ENCODE peak calls at places on chromosomes 11 and 22, in ten cellular contexts. One of them, this sample, is unnamed.

GRCh38 chr22:30033891-30034290 is 46.4 kb upstream of the HORMAD2 start:
- DNase-seq in pancreas: no peak
- DNase-seq in sigmoid colon: no peak
- DNase-seq in endothelial cell: no peak
- DNase-seq in lower lobe of right lung: no peak
- DNase-seq in fibroblast of mammary gland: no peak
- DNase-seq in BJ: no peak
- DNase-seq in prostate gland: no peak
- DNase-seq in thoracic aorta: no peak
- DNase-seq in A549: no peak
- DNase-seq in this sample: peak; percentile 30

GRCh38 chr22:38469306-38469781 is 1.4 kb downstream of the KDELR3 start:
- DNase-seq in sigmoid colon: no peak
- DNase-seq in A549: no peak
- DNase-seq in prostate gland: no peak
- DNase-seq in lower lobe of right lung: peak; percentile 21
- DNase-seq in fibroblast of mammary gland: no peak
- DNase-seq in endothelial cell: no peak
- DNase-seq in BJ: no peak
- DNase-seq in pancreas: no peak
- DNase-seq in thoracic aorta: no peak
- DNase-seq in this sample: no peak

GRCh38 chr11:77783023-77783422 is 37.5 kb downstream of the RSF1 start:
- DNase-seq in fibroblast of mammary gland: no peak
- DNase-seq in sigmoid colon: no peak
- DNase-seq in lower lobe of right lung: no peak
- DNase-seq in prostate gland: no peak
- DNase-seq in A549: no peak
- DNase-seq in thoracic aorta: no peak
- DNase-seq in BJ: no peak
- DNase-seq in pancreas: no peak
- DNase-seq in endothelial cell: no peak
- DNase-seq in this sample: no peak

GRCh38 chr11:65366340-65366773 is 11.8 kb downstream of the TIGD3 start:
- DNase-seq in lower lobe of right lung: no peak
- DNase-seq in prostate gland: peak; percentile 54
- DNase-seq in sigmoid colon: no peak
- DNase-seq in A549: peak; percentile 88
- DNase-seq in endothelial cell: no peak
- DNase-seq in thoracic aorta: no peak
- DNase-seq in pancreas: peak; percentile 63
- DNase-seq in fibroblast of mammary gland: peak; percentile 87
- DNase-seq in BJ: no peak
- DNase-seq in this sample: no peak

GRCh38 chr22:27616033-27616432 is 185.5 kb downstream of the MN1 start:
- DNase-seq in pancreas: no peak
- DNase-seq in thoracic aorta: no peak
- DNase-seq in fibroblast of mammary gland: no peak
- DNase-seq in A549: no peak
- DNase-seq in endothelial cell: no peak
- DNase-seq in prostate gland: no peak
- DNase-seq in sigmoid colon: no peak
- DNase-seq in lower lobe of right lung: no peak
- DNase-seq in BJ: no peak
- DNase-seq in this sample: no peak

GRCh38 chr11:112999518-112999917 is 38.3 kb downstream of the NCAM1 start:
- DNase-seq in sigmoid colon: no peak
- DNase-seq in fibroblast of mammary gland: no peak
- DNase-seq in lower lobe of right lung: no peak
- DNase-seq in endothelial cell: no peak
- DNase-seq in pancreas: no peak
- DNase-seq in BJ: no peak
- DNase-seq in prostate gland: no peak
- DNase-seq in thoracic aorta: no peak
- DNase-seq in A549: no peak
- DNase-seq in this sample: no peak

GRCh38 chr11:93718057-93718563 is 23.2 kb downstream of the TAF1D start:
- DNase-seq in sigmoid colon: no peak
- DNase-seq in BJ: no peak
- DNase-seq in fibroblast of mammary gland: no peak
- DNase-seq in lower lobe of right lung: no peak
- DNase-seq in endothelial cell: peak; percentile 21
- DNase-seq in pancreas: no peak
- DNase-seq in A549: no peak
- DNase-seq in thoracic aorta: no peak
- DNase-seq in prostate gland: no peak
- DNase-seq in this sample: no peak

GRCh38 chr11:65884716-65885092 is 3.6 kb downstream of the FIBP start:
- DNase-seq in lower lobe of right lung: peak; percentile 85
- DNase-seq in pancreas: no peak
- DNase-seq in fibroblast of mammary gland: peak; percentile 73
- DNase-seq in A549: peak; percentile 83
- DNase-seq in sigmoid colon: peak; percentile 88
- DNase-seq in BJ: no peak
- DNase-seq in endothelial cell: peak; percentile 90
- DNase-seq in prostate gland: peak; percentile 62
- DNase-seq in thoracic aorta: no peak
- DNase-seq in this sample: peak; percentile 85

GRCh38 chr22:28369849-28370248 is 309.8 kb downstream of the TTC28 start:
- DNase-seq in pancreas: no peak
- DNase-seq in A549: no peak
- DNase-seq in endothelial cell: no peak
- DNase-seq in lower lobe of right lung: no peak
- DNase-seq in fibroblast of mammary gland: no peak
- DNase-seq in BJ: no peak
- DNase-seq in sigmoid colon: no peak
- DNase-seq in prostate gland: no peak
- DNase-seq in thoracic aorta: no peak
- DNase-seq in this sample: no peak

GRCh38 chr11:44814881-44815592 is 88.3 kb downstream of the TSPAN18 start:
- DNase-seq in pancreas: no peak
- DNase-seq in sigmoid colon: no peak
- DNase-seq in prostate gland: no peak
- DNase-seq in BJ: no peak
- DNase-seq in lower lobe of right lung: no peak
- DNase-seq in fibroblast of mammary gland: peak; percentile 56
- DNase-seq in A549: no peak
- DNase-seq in endothelial cell: no peak
- DNase-seq in thoracic aorta: no peak
- DNase-seq in this sample: no peak

GRCh38 chr11:75500742-75501141 is 25.0 kb downstream of the GDPD5 start:
- DNase-seq in prostate gland: no peak
- DNase-seq in sigmoid colon: no peak
- DNase-seq in pancreas: no peak
- DNase-seq in fibroblast of mammary gland: no peak
- DNase-seq in endothelial cell: no peak
- DNase-seq in thoracic aorta: no peak
- DNase-seq in A549: no peak
- DNase-seq in BJ: no peak
- DNase-seq in lower lobe of right lung: no peak
- DNase-seq in this sample: no peak

GRCh38 chr11:61632096-61632495 is 48.1 kb upstream of the DAGLA start:
- DNase-seq in fibroblast of mammary gland: no peak
- DNase-seq in A549: no peak
- DNase-seq in pancreas: no peak
- DNase-seq in endothelial cell: no peak
- DNase-seq in lower lobe of right lung: no peak
- DNase-seq in BJ: no peak
- DNase-seq in sigmoid colon: no peak
- DNase-seq in prostate gland: no peak
- DNase-seq in thoracic aorta: no peak
- DNase-seq in this sample: peak; percentile 51

GRCh38 chr11:131356201-131356600 is 14.2 kb upstream of the NTM start:
- DNase-seq in prostate gland: no peak
- DNase-seq in BJ: no peak
- DNase-seq in pancreas: no peak
- DNase-seq in A549: no peak
- DNase-seq in lower lobe of right lung: no peak
- DNase-seq in endothelial cell: no peak
- DNase-seq in sigmoid colon: no peak
- DNase-seq in thoracic aorta: no peak
- DNase-seq in fibroblast of mammary gland: peak; percentile 67
- DNase-seq in this sample: no peak

GRCh38 chr11:47412152-47412746 is 3.9 kb downstream of the SLC39A13 start:
- DNase-seq in sigmoid colon: peak; percentile 74
- DNase-seq in pancreas: no peak
- DNase-seq in prostate gland: no peak
- DNase-seq in thoracic aorta: no peak
- DNase-seq in fibroblast of mammary gland: peak; percentile 51
- DNase-seq in BJ: no peak
- DNase-seq in lower lobe of right lung: peak; percentile 75
- DNase-seq in A549: peak; percentile 68
- DNase-seq in endothelial cell: peak; percentile 88
- DNase-seq in this sample: peak; percentile 78
- TF ChIP-seq CTCF in sigmoid colon: no peak
- TF ChIP-seq CTCF in pancreas: peak; percentile 66
- TF ChIP-seq CTCF in prostate gland: peak; percentile 53
- TF ChIP-seq CTCF in thoracic aorta: peak; percentile 67
- TF ChIP-seq CTCF in fibroblast of mammary gland: peak; percentile 77
- TF ChIP-seq CTCF in BJ: peak; percentile 88
- TF ChIP-seq CTCF in lower lobe of right lung: peak; percentile 78
- TF ChIP-seq CTCF in A549: peak; percentile 66
- TF ChIP-seq CTCF in endothelial cell: peak; percentile 78
- TF ChIP-seq CTCF in this sample: peak; percentile 74

DNA sequence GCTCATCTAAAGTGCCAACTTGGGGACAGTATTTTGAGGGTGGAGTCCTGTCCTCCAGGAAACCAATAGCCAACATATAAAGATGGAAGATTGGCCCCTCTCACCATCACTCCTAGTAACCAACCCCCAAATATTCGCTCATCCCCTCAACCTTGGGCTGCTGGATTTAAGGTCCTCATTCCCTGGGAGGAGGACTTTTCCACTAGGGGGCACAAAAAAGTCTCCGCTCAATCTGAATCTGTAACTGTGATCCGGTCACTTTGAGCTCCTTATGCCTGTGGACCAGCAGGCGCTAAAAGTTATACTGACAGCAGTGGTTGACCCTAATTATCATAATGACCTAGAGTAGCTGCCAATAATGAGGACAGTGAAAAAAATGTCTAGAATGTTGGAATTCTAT is 20.5 kb upstream of the CLPB start:
- DNase-seq in thoracic aorta: no peak
- DNase-seq in lower lobe of right lung: no peak
- DNase-seq in prostate gland: no peak
- DNase-seq in fibroblast of mammary gland: no peak
- DNase-seq in sigmoid colon: no peak
- DNase-seq in A549: no peak
- DNase-seq in pancreas: no peak
- DNase-seq in BJ: no peak
- DNase-seq in endothelial cell: no peak
- DNase-seq in this sample: no peak
- TF ChIP-seq CTCF in thoracic aorta: no peak
- TF ChIP-seq CTCF in lower lobe of right lung: no peak
- TF ChIP-seq CTCF in prostate gland: no peak
- TF ChIP-seq CTCF in fibroblast of mammary gland: peak; percentile 8
- TF ChIP-seq CTCF in sigmoid colon: no peak
- TF ChIP-seq CTCF in A549: peak; percentile 34
- TF ChIP-seq CTCF in pancreas: no peak
- TF ChIP-seq CTCF in BJ: peak; percentile 11
- TF ChIP-seq CTCF in endothelial cell: no peak
- TF ChIP-seq CTCF in this sample: no peak

GRCh38 chr22:31898911-31899310 is 45.4 kb upstream of the YWHAH start:
- DNase-seq in pancreas: no peak
- DNase-seq in prostate gland: no peak
- DNase-seq in lower lobe of right lung: no peak
- DNase-seq in thoracic aorta: no peak
- DNase-seq in sigmoid colon: no peak
- DNase-seq in endothelial cell: no peak
- DNase-seq in A549: no peak
- DNase-seq in fibroblast of mammary gland: no peak
- DNase-seq in BJ: no peak
- DNase-seq in this sample: peak; percentile 24

GRCh38 chr22:31899661-31900060 is 44.7 kb upstream of the YWHAH start:
- DNase-seq in fibroblast of mammary gland: no peak
- DNase-seq in BJ: no peak
- DNase-seq in A549: no peak
- DNase-seq in endothelial cell: no peak
- DNase-seq in pancreas: no peak
- DNase-seq in prostate gland: no peak
- DNase-seq in lower lobe of right lung: no peak
- DNase-seq in thoracic aorta: no peak
- DNase-seq in sigmoid colon: no peak
- DNase-seq in this sample: no peak

GRCh38 chr22:31898406-31898805 is 45.9 kb upstream of the YWHAH start:
- DNase-seq in pancreas: no peak
- DNase-seq in A549: no peak
- DNase-seq in prostate gland: no peak
- DNase-seq in endothelial cell: no peak
- DNase-seq in lower lobe of right lung: no peak
- DNase-seq in sigmoid colon: no peak
- DNase-seq in fibroblast of mammary gland: no peak
- DNase-seq in thoracic aorta: no peak
- DNase-seq in BJ: no peak
- DNase-seq in this sample: no peak

GRCh38 chr22:31897842-31898241 is 46.5 kb upstream of the YWHAH start:
- DNase-seq in endothelial cell: no peak
- DNase-seq in A549: no peak
- DNase-seq in sigmoid colon: no peak
- DNase-seq in lower lobe of right lung: no peak
- DNase-seq in prostate gland: no peak
- DNase-seq in thoracic aorta: no peak
- DNase-seq in fibroblast of mammary gland: peak; percentile 6
- DNase-seq in pancreas: no peak
- DNase-seq in BJ: no peak
- DNase-seq in this sample: no peak

GRCh38 chr22:31901388-31902137 is 42.8 kb upstream of the YWHAH start:
- DNase-seq in sigmoid colon: no peak
- DNase-seq in pancreas: no peak
- DNase-seq in BJ: no peak
- DNase-seq in endothelial cell: no peak
- DNase-seq in A549: no peak
- DNase-seq in thoracic aorta: no peak
- DNase-seq in prostate gland: no peak
- DNase-seq in lower lobe of right lung: no peak
- DNase-seq in fibroblast of mammary gland: no peak
- DNase-seq in this sample: no peak
- TF ChIP-seq CTCF in sigmoid colon: no peak
- TF ChIP-seq CTCF in pancreas: no peak
- TF ChIP-seq CTCF in BJ: no peak
- TF ChIP-seq CTCF in endothelial cell: no peak
- TF ChIP-seq CTCF in A549: no peak
- TF ChIP-seq CTCF in thoracic aorta: no peak
- TF ChIP-seq CTCF in prostate gland: no peak
- TF ChIP-seq CTCF in lower lobe of right lung: no peak
- TF ChIP-seq CTCF in fibroblast of mammary gland: no peak
- TF ChIP-seq CTCF in this sample: no peak

GRCh38 chr11:107606122-107606521 is 15.2 kb downstream of the ELMOD1 start:
- DNase-seq in prostate gland: no peak
- DNase-seq in pancreas: no peak
- DNase-seq in A549: no peak
- DNase-seq in lower lobe of right lung: no peak
- DNase-seq in sigmoid colon: no peak
- DNase-seq in fibroblast of mammary gland: no peak
- DNase-seq in thoracic aorta: no peak
- DNase-seq in endothelial cell: no peak
- DNase-seq in BJ: no peak
- DNase-seq in this sample: no peak
- TF ChIP-seq CTCF in prostate gland: no peak
- TF ChIP-seq CTCF in pancreas: no peak
- TF ChIP-seq CTCF in A549: no peak
- TF ChIP-seq CTCF in lower lobe of right lung: no peak
- TF ChIP-seq CTCF in sigmoid colon: no peak
- TF ChIP-seq CTCF in fibroblast of mammary gland: peak; percentile 19
- TF ChIP-seq CTCF in thoracic aorta: no peak
- TF ChIP-seq CTCF in endothelial cell: no peak
- TF ChIP-seq CTCF in BJ: peak; percentile 19
- TF ChIP-seq CTCF in this sample: no peak

This sample was measured in nephron progenitor cell.